ENCODE peak calls at places on chromosomes 13 and 19, in five cellular contexts. One of them, this sample, is unnamed.

GRCh38 chr13:106095919-106096318 is 439.5 kb downstream of the EFNB2 start:
- DNase-seq in trophoblast cell: no peak
- DNase-seq in neuronal stem cell: no peak
- DNase-seq in H1: no peak
- DNase-seq in IMR-90: no peak
- DNase-seq in this sample: no peak

GRCh38 chr13:96947343-96947910 is 46.8 kb downstream of the OXGR1 start:
- DNase-seq in H1: no peak
- DNase-seq in IMR-90: no peak
- DNase-seq in neuronal stem cell: no peak
- DNase-seq in trophoblast cell: peak
- DNase-seq in this sample: no peak

GRCh38 chr19:17105548-17105947 is 30.0 kb downstream of the MYO9B start:
- DNase-seq in neuronal stem cell: no peak
- DNase-seq in trophoblast cell: no peak
- DNase-seq in H1: no peak
- DNase-seq in IMR-90: no peak
- DNase-seq in this sample: no peak

GRCh38 chr13:39815345-39816111 is 160.1 kb downstream of the COG6 start:
- DNase-seq in neuronal stem cell: no peak
- DNase-seq in H1: no peak
- DNase-seq in IMR-90: no peak
- DNase-seq in trophoblast cell: no peak
- DNase-seq in this sample: no peak

GRCh38 chr19:54164369-54165068 is 5.0 kb upstream of the LENG1 start:
- DNase-seq in neuronal stem cell: no peak
- DNase-seq in trophoblast cell: peak
- DNase-seq in IMR-90: peak
- DNase-seq in H1: peak
- DNase-seq in this sample: peak

GRCh38 chr13:96984061-96984508 is 10.2 kb downstream of the OXGR1 start:
- DNase-seq in neuronal stem cell: no peak
- DNase-seq in H1: no peak
- DNase-seq in IMR-90: no peak
- DNase-seq in trophoblast cell: peak
- DNase-seq in this sample: peak

GRCh38 chr13:98291658-98292057 is 114.6 kb upstream of the RNF113B start:
- DNase-seq in neuronal stem cell: no peak
- DNase-seq in H1: no peak
- DNase-seq in trophoblast cell: no peak
- DNase-seq in IMR-90: no peak
- DNase-seq in this sample: no peak

GRCh38 chr13:83151308-83151660 is 731.0 kb downstream of the SLITRK1 start:
- DNase-seq in neuronal stem cell: no peak
- DNase-seq in IMR-90: peak
- DNase-seq in H1: no peak
- DNase-seq in trophoblast cell: peak
- DNase-seq in this sample: no peak

GRCh38 chr13:74886496-74886895 is 595.5 kb downstream of the TBC1D4 start:
- DNase-seq in H1: no peak
- DNase-seq in trophoblast cell: no peak
- DNase-seq in IMR-90: peak
- DNase-seq in neuronal stem cell: no peak
- DNase-seq in this sample: peak

DNA sequence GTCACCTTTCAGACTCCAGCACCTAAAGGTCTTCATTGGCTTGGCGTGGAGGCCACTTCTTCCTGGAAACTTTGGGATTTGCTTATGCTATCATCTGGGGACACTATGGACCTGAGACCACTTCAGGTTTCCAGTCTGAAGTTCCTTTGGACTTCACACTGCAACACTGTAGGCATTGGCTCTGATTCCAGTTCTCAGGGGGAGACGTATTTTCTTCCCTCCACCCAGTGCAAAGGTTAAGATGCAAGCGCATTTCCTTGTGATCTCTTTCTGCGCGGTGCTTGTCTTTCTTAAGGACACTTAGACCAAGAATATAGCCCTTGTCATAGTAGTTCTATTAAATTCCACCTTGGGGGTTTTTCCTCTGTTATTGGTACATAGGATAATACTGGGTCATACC is 299.8 kb downstream of the TSHZ3 start:
- DNase-seq in neuronal stem cell: no peak
- DNase-seq in IMR-90: no peak
- DNase-seq in trophoblast cell: no peak
- DNase-seq in H1: no peak
- DNase-seq in this sample: no peak
- H4K91ac ChIP-seq in neuronal stem cell: no peak
- H4K91ac ChIP-seq in IMR-90: no peak
- H4K91ac ChIP-seq in trophoblast cell: no peak
- H4K91ac ChIP-seq in H1: no peak
- H4K91ac ChIP-seq in this sample: no peak

DNA sequence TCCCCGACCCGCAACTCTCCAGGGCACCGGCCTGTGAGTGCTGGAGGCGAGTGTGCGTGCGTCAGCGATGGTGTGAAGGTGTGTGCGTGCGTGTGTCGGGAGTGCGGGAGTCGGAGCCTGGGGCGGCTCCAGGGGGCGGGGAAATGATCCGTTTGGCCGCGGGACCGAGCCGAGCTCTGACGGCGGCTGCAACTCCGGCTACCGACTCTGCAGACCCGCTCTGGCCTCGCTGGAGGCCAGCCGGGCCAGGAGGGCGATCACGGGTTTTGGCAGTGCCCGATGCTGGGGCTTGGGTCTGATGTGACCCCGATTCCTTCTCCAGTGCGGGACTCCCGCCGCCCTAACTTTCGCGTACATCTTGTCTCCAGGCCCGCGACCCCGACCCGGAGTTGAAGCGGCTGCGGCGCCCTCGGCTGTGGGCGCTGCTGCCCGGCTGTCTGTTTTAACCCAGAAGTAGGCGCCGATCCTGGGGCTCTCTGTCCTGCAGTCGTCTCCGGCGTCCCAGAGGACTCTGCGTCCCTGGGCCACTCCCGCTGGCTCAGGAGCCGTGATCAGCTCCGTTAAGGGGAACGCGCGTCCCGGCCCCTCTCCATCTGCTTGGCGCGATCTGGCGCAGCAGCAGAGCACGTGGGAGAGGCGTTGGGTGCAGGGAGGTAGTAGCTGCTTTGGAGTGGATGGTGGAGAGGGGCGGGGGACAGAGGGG is 1.2 kb downstream of the CHST8 start:
- DNase-seq in neuronal stem cell: peak
- DNase-seq in H1: no peak
- DNase-seq in IMR-90: no peak
- DNase-seq in trophoblast cell: no peak
- DNase-seq in this sample: no peak
- H3K4me3 ChIP-seq in neuronal stem cell: no peak
- H3K4me3 ChIP-seq in H1: peak
- H3K4me3 ChIP-seq in IMR-90: no peak
- H3K4me3 ChIP-seq in trophoblast cell: peak
- H3K4me3 ChIP-seq in this sample: no peak

DNA sequence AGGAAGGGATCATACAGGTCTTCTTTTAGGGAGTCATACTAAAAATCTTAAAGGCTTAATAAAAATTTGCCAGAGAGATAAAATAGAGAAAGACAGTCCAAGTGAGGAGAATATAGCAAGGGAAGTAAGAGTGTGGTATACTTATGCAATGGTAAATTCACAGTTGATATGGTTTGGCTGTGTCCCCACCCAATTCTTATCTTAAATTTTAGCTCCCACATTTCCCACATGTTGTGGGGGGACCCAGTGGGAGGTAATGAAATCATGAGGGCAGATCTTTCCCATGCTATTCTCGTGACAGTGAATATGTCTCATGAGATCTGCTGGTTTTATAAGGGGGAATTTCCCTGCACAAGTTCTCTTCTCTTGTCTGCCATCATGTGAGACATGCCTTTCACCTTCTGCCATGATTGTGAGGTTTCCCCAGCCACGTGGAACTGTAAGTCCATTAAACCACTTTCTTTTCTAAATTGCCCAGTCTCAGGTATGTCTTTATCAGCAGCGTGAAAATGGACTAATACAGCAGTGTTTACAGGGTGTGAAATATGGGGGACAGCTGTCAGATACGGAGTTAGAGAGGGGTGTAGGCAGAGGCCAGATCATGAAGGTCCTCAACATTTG is 115.4 kb downstream of the UGGT2 start:
- DNase-seq in H1: no peak
- DNase-seq in trophoblast cell: no peak
- DNase-seq in neuronal stem cell: no peak
- DNase-seq in IMR-90: no peak
- DNase-seq in this sample: no peak
- H4K91ac ChIP-seq in H1: no peak
- H4K91ac ChIP-seq in trophoblast cell: no peak
- H4K91ac ChIP-seq in neuronal stem cell: no peak
- H4K91ac ChIP-seq in IMR-90: no peak
- H4K91ac ChIP-seq in this sample: no peak

GRCh38 chr19:51253088-51253806 is 2.4 kb downstream of the SIGLECL1 start:
- DNase-seq in trophoblast cell: no peak
- DNase-seq in neuronal stem cell: no peak
- DNase-seq in IMR-90: no peak
- DNase-seq in H1: no peak
- DNase-seq in this sample: no peak
- H3K4me3 ChIP-seq in trophoblast cell: no peak
- H3K4me3 ChIP-seq in neuronal stem cell: no peak
- H3K4me3 ChIP-seq in IMR-90: no peak
- H3K4me3 ChIP-seq in H1: no peak
- H3K4me3 ChIP-seq in this sample: no peak